ENCODE peak calls at places on chromosome 3, in six cellular contexts. M is esophagus squamous epithelium, J is HS-5, U is HFFc6, B is globus pallidus, G is ELR. X is an unnamed sample.

GRCh38 chr3:147906275-147906674 is 497.1 kb downstream of the ZIC1 start:
- DNase-seq in G (peak), U (peak), M (no peak), J (no peak), B (no peak), X (no peak)

GRCh38 chr3:127682576-127682975 is 9.8 kb downstream of the ABTB1 start:
- DNase-seq in G (no peak), B (no peak), U (no peak), J (no peak), M (no peak), X (no peak)

GRCh38 chr3:129793947-129794318 is 99.6 kb downstream of the TMCC1 start:
- DNase-seq in G (no peak), M (no peak), J (no peak), B (peak), U (no peak), X (no peak)

GRCh38 chr3:175956964-175957363 is 1097.8 kb downstream of the NAALADL2 start:
- DNase-seq in J (no peak), G (peak), M (no peak), B (no peak), U (peak), X (no peak)

GRCh38 chr3:8282541-8283165 is 219.0 kb upstream of the LMCD1 start:
- DNase-seq in M (no peak), U (no peak), B (no peak), G (no peak), J (no peak), X (no peak)

GRCh38 chr3:24254649-24255048 is 240.0 kb downstream of the THRB start:
- DNase-seq in G (peak), J (peak), B (no peak), M (no peak), U (peak), X (no peak)

GRCh38 chr3:70824078-70824477 is 511.6 kb upstream of the MDFIC2 start:
- DNase-seq in M (no peak), J (no peak), B (peak), G (no peak), U (no peak), X (no peak)

GRCh38 chr3:71101581-71101980 is 481.9 kb downstream of the FOXP1 start:
- DNase-seq in B (no peak), G (peak), U (peak), M (no peak), J (no peak), X (no peak)

GRCh38 chr3:136817448-136817847 is 1.5 kb upstream of the SLC35G2 start:
- DNase-seq in G (peak), U (peak), M (no peak), J (no peak), B (peak), X (no peak)

GRCh38 chr3:130968231-130968630 is 58.4 kb downstream of the ASTE1 start:
- DNase-seq in U (peak), G (peak), M (no peak), J (no peak), B (no peak), X (no peak)

GRCh38 chr3:61574854-61575253 is 13.5 kb downstream of the PTPRG start:
- DNase-seq in U (peak), G (peak), B (no peak), J (peak), M (no peak), X (no peak)

GRCh38 chr3:188578579-188579363 is 424.8 kb downstream of the LPP start:
- DNase-seq in U (peak), J (peak), M (no peak), G (peak), B (no peak), X (no peak)

GRCh38 chr3:153072382-153072781 is 89.6 kb upstream of the RAP2B start:
- DNase-seq in J (no peak), U (no peak), M (no peak), B (no peak), G (no peak), X (no peak)

GRCh38 chr3:108820586-108820985 is 2.0 kb upstream of the TRAT1 start:
- DNase-seq in G (peak), B (no peak), M (no peak), J (no peak), U (no peak), X (no peak)

GRCh38 chr3:169524131-169524530 is 139.4 kb downstream of the MECOM start:
- DNase-seq in M (no peak), G (no peak), J (no peak), U (no peak), B (no peak), X (no peak)

GRCh38 chr3:60133269-60133877 is 1083.5 kb upstream of the CFAP20DC start:
- DNase-seq in U (no peak), M (no peak), J (no peak), G (no peak), B (no peak), X (no peak)

GRCh38 chr3:195566797-195567196 is 16.9 kb downstream of the APOD start:
- DNase-seq in J (no peak), U (no peak), G (peak), M (no peak), B (no peak), X (no peak)